ENCODE peak calls at places on chromosomes 7 and 10, in ten cellular contexts. W, G, A, D, E, T, B, Q, U and H are unnamed samples.

GRCh38 chr7:128164061-128164954 is 76.8 kb upstream of the LEP start:
- DNase-seq in W (no peak), G (no peak), A (no peak), D (no peak), E (no peak), T (no peak), B (no peak), Q (peak), U (peak), H (no peak)

GRCh38 chr7:101174322-101174854 is 5.7 kb downstream of the NAT16 start:
- DNase-seq in W (no peak), G (no peak), A (no peak), D (no peak), E (no peak), T (no peak), B (no peak), Q (no peak), U (no peak), H (no peak)

GRCh38 chr10:58064714-58065528 is 202.8 kb downstream of the IPMK start:
- DNase-seq in W (peak), G (peak), A (no peak), D (peak), E (peak), T (no peak), B (no peak), Q (peak), U (peak), H (peak)

GRCh38 chr7:29878081-29878688 is 71.9 kb downstream of the WIPF3 start:
- DNase-seq in W (no peak), G (no peak), A (peak), D (peak), E (peak), T (no peak), B (peak), Q (peak), U (peak), H (peak)

GRCh38 chr10:132726951-132727350 is 59.0 kb downstream of the NKX6-2 start:
- DNase-seq in W (no peak), G (no peak), A (no peak), D (no peak), E (no peak), T (no peak), B (no peak), Q (no peak), U (no peak), H (no peak)

GRCh38 chr7:3154881-3155494 is 111.3 kb upstream of the CARD11 start:
- DNase-seq in W (peak), G (no peak), A (peak), D (peak), E (peak), T (no peak), B (peak), Q (peak), U (peak), H (peak)

GRCh38 chr10:76115471-76116155 is 684.2 kb downstream of the LRMDA start:
- DNase-seq in W (no peak), G (no peak), A (no peak), D (no peak), E (peak), T (no peak), B (no peak), Q (no peak), U (peak), H (no peak)

GRCh38 chr7:139960158-139960557 is 102.6 kb downstream of the PARP12 start:
- DNase-seq in W (no peak), G (no peak), A (no peak), D (no peak), E (no peak), T (no peak), B (no peak), Q (peak), U (peak), H (no peak)

GRCh38 chr7:93211228-93211818 is 14.9 kb downstream of the HEPACAM2 start:
- DNase-seq in W (no peak), G (no peak), A (no peak), D (no peak), E (no peak), T (no peak), B (no peak), Q (no peak), U (no peak), H (no peak)

GRCh38 chr7:44257618-44258422 is 57.0 kb downstream of the YKT6 start:
- DNase-seq in W (peak), G (peak), A (peak), D (peak), E (peak), T (peak), B (peak), Q (peak), U (peak), H (peak)

GRCh38 chr10:121683803-121684202 is 85.6 kb upstream of the FGFR2 start:
- DNase-seq in W (no peak), G (no peak), A (no peak), D (no peak), E (no peak), T (no peak), B (no peak), Q (no peak), U (no peak), H (no peak)

GRCh38 chr7:100219271-100219737 is 445 bp upstream of the PVRIG start:
- DNase-seq in W (no peak), G (no peak), A (no peak), D (no peak), E (no peak), T (no peak), B (peak), Q (no peak), U (no peak), H (no peak)

GRCh38 chr7:16726189-16726588 is 27.4 kb upstream of the TSPAN13 start:
- DNase-seq in W (no peak), G (no peak), A (no peak), D (no peak), E (no peak), T (no peak), B (no peak), Q (no peak), U (no peak), H (no peak)

GRCh38 chr7:31776616-31777015 is 89.6 kb downstream of the PPP1R17 start:
- DNase-seq in W (no peak), G (no peak), A (no peak), D (no peak), E (no peak), T (no peak), B (no peak), Q (peak), U (peak), H (no peak)

GRCh38 chr10:97584060-97584797 is at the start of gene HOGA1:
- DNase-seq in W (peak), G (peak), A (peak), D (no peak), E (peak), T (peak), B (no peak), Q (peak), U (peak), H (peak)

GRCh38 chr10:131168238-131168875 is 143.2 kb downstream of the TCERG1L start:
- DNase-seq in W (no peak), G (no peak), A (no peak), D (no peak), E (no peak), T (no peak), B (no peak), Q (no peak), U (no peak), H (peak)

GRCh38 chr7:84040365-84040764 is 154.2 kb downstream of the SEMA3A start:
- DNase-seq in W (no peak), G (no peak), A (no peak), D (no peak), E (no peak), T (no peak), B (no peak), Q (no peak), U (no peak), H (no peak)

GRCh38 chr10:43444313-43444712 is 7.4 kb downstream of the ZNF487 start:
- DNase-seq in W (no peak), G (no peak), A (no peak), D (no peak), E (no peak), T (no peak), B (no peak), Q (no peak), U (no peak), H (no peak)

GRCh38 chr10:125000366-125001312 is 58.7 kb downstream of the ZRANB1 start:
- DNase-seq in W (no peak), G (peak), A (no peak), D (no peak), E (no peak), T (no peak), B (no peak), Q (peak), U (no peak), H (peak)

GRCh38 chr10:77633376-77633775 is 4.2 kb downstream of the KCNMA1 start:
- DNase-seq in W (no peak), G (no peak), A (no peak), D (no peak), E (no peak), T (no peak), B (no peak), Q (no peak), U (no peak), H (no peak)

GRCh38 chr7:92843034-92843760 is 6.8 kb upstream of the CDK6 start:
- DNase-seq in W (no peak), G (no peak), A (no peak), D (no peak), E (no peak), T (no peak), B (no peak), Q (peak), U (no peak), H (no peak)

GRCh38 chr10:77641788-77642397 is 4.3 kb upstream of the KCNMA1 start:
- DNase-seq in W (peak), G (peak), A (peak), D (peak), E (peak), T (no peak), B (peak), Q (peak), U (peak), H (peak)

GRCh38 chr10:484441-484924 is 205.0 kb downstream of the DIP2C start:
- DNase-seq in W (peak), G (no peak), A (peak), D (no peak), E (peak), T (peak), B (peak), Q (peak), U (no peak), H (no peak)
- H3K4me3 ChIP-seq in W (peak), G (peak), A (peak), D (no peak), E (no peak), T (peak), B (peak), Q (peak), U (no peak), H (peak)

GRCh38 chr7:112014347-112014746 is 191.9 kb downstream of the DOCK4 start:
- DNase-seq in W (no peak), G (no peak), A (no peak), D (no peak), E (no peak), T (no peak), B (no peak), Q (no peak), U (no peak), H (no peak)
- H3K4me3 ChIP-seq in W (no peak), G (no peak), A (no peak), D (no peak), E (no peak), T (no peak), B (no peak), Q (no peak), U (no peak), H (no peak)

GRCh38 chr10:53667063-53667462 is 894.5 kb upstream of the MBL2 start:
- DNase-seq in W (no peak), G (no peak), A (no peak), D (no peak), E (no peak), T (no peak), B (no peak), Q (no peak), U (no peak), H (no peak)
- H3K4me3 ChIP-seq in W (no peak), G (no peak), A (no peak), D (no peak), E (no peak), T (no peak), B (no peak), Q (no peak), U (no peak), H (no peak)

GRCh38 chr10:10725196-10725595 is 292.5 kb upstream of the CELF2 start:
- DNase-seq in W (no peak), G (no peak), A (no peak), D (no peak), E (no peak), T (no peak), B (no peak), Q (no peak), U (no peak), H (no peak)
- H3K4me3 ChIP-seq in W (no peak), G (no peak), A (no peak), D (no peak), E (no peak), T (no peak), B (no peak), Q (no peak), U (no peak), H (no peak)

DNA sequence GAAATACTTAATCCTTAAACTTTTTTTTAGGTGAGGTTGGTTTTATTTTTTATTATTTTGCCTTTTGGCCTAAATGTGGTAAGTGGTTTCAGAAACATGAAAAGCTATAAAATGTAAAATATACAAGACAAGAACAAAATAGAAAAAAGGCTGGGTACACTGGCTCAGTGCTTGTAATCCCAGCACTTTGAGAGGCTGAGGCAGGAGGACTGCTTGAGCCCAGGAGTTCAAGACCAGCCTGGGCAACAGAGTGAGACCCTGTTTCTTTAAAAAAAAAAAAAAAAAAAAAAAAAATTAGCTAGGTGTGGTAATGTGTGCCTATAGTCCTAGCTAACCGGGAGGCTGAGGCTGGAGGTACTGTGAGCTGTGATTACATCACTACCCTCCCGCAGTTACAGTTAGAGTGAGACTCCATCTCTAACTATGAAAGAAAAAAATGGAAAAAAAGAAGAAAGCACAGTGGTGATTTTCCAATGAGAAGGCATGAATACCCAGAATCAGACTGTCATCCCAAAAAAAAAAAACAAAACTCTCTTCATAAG is 270.1 kb upstream of the MKLN1 start:
- DNase-seq in W (no peak), G (no peak), A (peak), D (no peak), E (no peak), T (no peak), B (no peak), Q (no peak), U (peak), H (no peak)
- H3K4me3 ChIP-seq in W (no peak), G (no peak), A (no peak), D (no peak), E (no peak), T (no peak), B (peak), Q (no peak), U (no peak), H (no peak)

DNA sequence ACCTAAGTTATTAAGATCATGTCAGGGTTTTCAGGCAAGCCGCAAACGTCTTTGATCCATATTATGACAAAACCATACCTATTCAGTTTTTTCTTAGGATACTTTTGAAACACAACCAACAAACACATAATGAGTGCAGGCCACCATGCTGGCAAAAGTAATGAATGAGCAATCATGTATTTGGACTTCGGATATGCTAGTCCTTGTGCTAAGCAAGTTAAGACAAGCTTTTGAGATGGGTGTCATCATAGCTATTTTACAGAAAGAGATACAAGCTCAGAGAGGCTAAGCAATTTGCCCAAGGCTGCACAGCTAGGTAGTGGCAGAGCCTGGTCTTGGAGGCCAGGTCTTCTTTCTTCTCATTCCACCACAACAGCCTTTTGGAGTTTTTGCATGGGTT is 12.5 kb upstream of the KCNK18 start:
- DNase-seq in W (no peak), G (no peak), A (no peak), D (no peak), E (no peak), T (no peak), B (no peak), Q (no peak), U (no peak), H (no peak)
- H3K4me3 ChIP-seq in W (no peak), G (no peak), A (no peak), D (no peak), E (no peak), T (no peak), B (no peak), Q (no peak), U (no peak), H (no peak)

GRCh38 chr7:12402365-12402725 is 1.3 kb downstream of the VWDE start:
- DNase-seq in W (no peak), G (no peak), A (no peak), D (no peak), E (no peak), T (no peak), B (no peak), Q (no peak), U (no peak), H (no peak)
- H3K4me3 ChIP-seq in W (no peak), G (no peak), A (no peak), D (peak), E (peak), T (no peak), B (no peak), Q (no peak), U (no peak), H (no peak)